ENCODE peak calls at places on chromosomes 13 and 19, in nine cellular contexts. S is fibroblast of lung; C is activated naive CD8-positive, alpha-beta T cell treated with anti-CD3 and anti-CD28 coated beads, Interleukin-2, amount 10 ng/mL, durations not matched to agents 7 days and 5 days; D is Ammon's horn; N is renal cortical epithelial cell; U is stimulated activated CD4-positive, alpha-beta T cell treated with anti-CD3 and anti-CD28 coated beads, Interleukin-12 subunit alpha, Interleukin-12 subunit beta, amount 100 ng/mL, for 48 hours; K is SW 1271; Y is nucleus accumbens; M is ascending aorta. F is an unnamed sample.

GRCh38 chr13:94749162-94749561 is 36.8 kb upstream of the SOX21 start:
- DNase-seq in S (no peak), C (no peak), D (no peak), N (no peak), U (no peak), K (no peak), Y (no peak), M (no peak), F (no peak)

GRCh38 chr19:33208371-33208770 is 14.2 kb downstream of the LRP3 start:
- DNase-seq in S (no peak), C (no peak), D (peak), N (no peak), U (no peak), K (no peak), Y (no peak), M (no peak), F (no peak)

GRCh38 chr19:55632463-55632834 is 8.1 kb upstream of the ZNF784 start:
- DNase-seq in S (peak), C (no peak), D (peak), N (peak), U (peak), K (peak), Y (peak), M (peak), F (peak)

GRCh38 chr13:100559886-100560285 is 28.7 kb downstream of the GGACT start:
- DNase-seq in S (no peak), C (no peak), D (no peak), N (no peak), U (no peak), K (no peak), Y (no peak), M (no peak), F (no peak)

GRCh38 chr19:49436381-49437017 is 4.8 kb downstream of the SLC17A7 start:
- DNase-seq in S (no peak), C (peak), D (no peak), N (no peak), U (peak), K (peak), Y (peak), M (no peak), F (no peak)

GRCh38 chr19:35495107-35496064 is 5.1 kb upstream of the KRTDAP start:
- DNase-seq in S (peak), C (peak), D (peak), N (peak), U (peak), K (peak), Y (peak), M (peak), F (peak)

GRCh38 chr19:42480335-42481095 is 37.8 kb upstream of the CXCL17 start:
- DNase-seq in S (peak), C (no peak), D (peak), N (peak), U (no peak), K (peak), Y (no peak), M (no peak), F (no peak)

GRCh38 chr13:32538234-32538620 is 368 bp downstream of the N4BP2L2 start:
- DNase-seq in S (peak), C (peak), D (no peak), N (peak), U (peak), K (no peak), Y (peak), M (peak), F (peak)

F was measured in frontal cortex.